ENCODE peak calls at places on chromosomes 12 and 14, in ten cellular contexts. K, G, B, Q, R, J, L, F, A and T are unnamed samples. For H3K4me1, the result is how much of the 10 kb centered on the place peaks cover.

GRCh38 chr14:49621114-49621881 is 699 bp downstream of the MGAT2 start:
- DNase-seq in K (peak), G (peak), B (no peak), Q (peak), R (peak), J (peak), L (peak), F (peak), A (peak), T (peak)

GRCh38 chr14:71586131-71586893 is 345.9 kb upstream of the RGS6 start:
- DNase-seq in K (no peak), G (peak), B (no peak), Q (no peak), R (no peak), J (no peak), L (no peak), F (no peak), A (peak), T (peak)

GRCh38 chr12:115871714-115872113 is 405.8 kb downstream of the MED13L start:
- DNase-seq in K (no peak), G (no peak), B (peak), Q (peak), R (no peak), J (no peak), L (no peak), F (no peak), A (no peak), T (no peak)

GRCh38 chr14:94164685-94165431 is 9.3 kb upstream of the PPP4R4 start:
- DNase-seq in K (no peak), G (no peak), B (no peak), Q (no peak), R (peak), J (no peak), L (no peak), F (no peak), A (peak), T (no peak)

GRCh38 chr14:93430319-93430801 is 379 bp upstream of the UNC79 start:
- DNase-seq in K (no peak), G (peak), B (no peak), Q (no peak), R (no peak), J (no peak), L (no peak), F (no peak), A (no peak), T (no peak)

GRCh38 chr14:85471156-85471555 is 58.8 kb upstream of the FLRT2 start:
- DNase-seq in K (no peak), G (no peak), B (no peak), Q (no peak), R (no peak), J (no peak), L (no peak), F (no peak), A (no peak), T (no peak)

GRCh38 chr14:61140872-61141271 is 140.3 kb downstream of the TMEM30B start:
- DNase-seq in K (no peak), G (no peak), B (no peak), Q (no peak), R (no peak), J (no peak), L (no peak), F (no peak), A (no peak), T (no peak)

GRCh38 chr12:95240556-95240955 is 22.9 kb downstream of the VEZT start:
- DNase-seq in K (no peak), G (no peak), B (no peak), Q (no peak), R (no peak), J (no peak), L (no peak), F (no peak), A (no peak), T (no peak)

GRCh38 chr12:26798013-26798412 is 35.0 kb downstream of the ITPR2 start:
- DNase-seq in K (no peak), G (no peak), B (no peak), Q (no peak), R (no peak), J (no peak), L (no peak), F (no peak), A (no peak), T (no peak)

GRCh38 chr14:59358105-59358504 is 107.1 kb downstream of the GPR135 start:
- DNase-seq in K (no peak), G (peak), B (peak), Q (no peak), R (no peak), J (peak), L (no peak), F (no peak), A (peak), T (peak)

GRCh38 chr12:81450920-81451739 is 308.0 kb downstream of the PPFIA2 start:
- DNase-seq in K (no peak), G (no peak), B (peak), Q (no peak), R (no peak), J (peak), L (no peak), F (no peak), A (no peak), T (peak)

GRCh38 chr14:38255408-38255672 is 553 bp downstream of the CLEC14A start:
- DNase-seq in K (peak), G (no peak), B (no peak), Q (no peak), R (no peak), J (no peak), L (peak), F (no peak), A (no peak), T (peak)

GRCh38 chr12:45235087-45236025 is 19.5 kb downstream of the ANO6 start:
- DNase-seq in K (no peak), G (peak), B (peak), Q (no peak), R (peak), J (peak), L (peak), F (no peak), A (no peak), T (peak)

GRCh38 chr12:45234134-45234865 is 18.4 kb downstream of the ANO6 start:
- DNase-seq in K (no peak), G (peak), B (peak), Q (no peak), R (peak), J (no peak), L (no peak), F (no peak), A (no peak), T (no peak)

GRCh38 chr12:45232146-45232731 is 16.3 kb downstream of the ANO6 start:
- DNase-seq in K (no peak), G (no peak), B (no peak), Q (no peak), R (no peak), J (no peak), L (no peak), F (no peak), A (no peak), T (no peak)

GRCh38 chr12:45231515-45232145 is 15.7 kb downstream of the ANO6 start:
- DNase-seq in K (no peak), G (no peak), B (peak), Q (no peak), R (no peak), J (no peak), L (no peak), F (no peak), A (no peak), T (no peak)

GRCh38 chr12:45232771-45233372 is 17.0 kb downstream of the ANO6 start:
- DNase-seq in K (no peak), G (peak), B (peak), Q (no peak), R (no peak), J (peak), L (no peak), F (peak), A (peak), T (no peak)
- H3K27ac ChIP-seq in K (no peak), G (peak), B (peak), Q (peak), R (no peak), J (peak), L (peak), F (peak), A (peak), T (peak)

GRCh38 chr12:108803428-108804105 is 53.8 kb downstream of the SSH1 start:
- DNase-seq in K (peak), G (peak), B (peak), Q (peak), R (peak), J (peak), L (peak), F (peak), A (peak), T (peak)
- H3K4me1 ChIP-seq in K (under half), G (under half), B (under half), Q (under half), R (under half), J (under half), L (under half), F (under half), A (half or more), T (under half)

GRCh38 chr14:73105050-73105449 is 31.3 kb upstream of the PSEN1 start:
- DNase-seq in K (no peak), G (no peak), B (no peak), Q (no peak), R (no peak), J (no peak), L (no peak), F (no peak), A (no peak), T (no peak)
- H3K27ac ChIP-seq in K (no peak), G (no peak), B (no peak), Q (no peak), R (no peak), J (no peak), L (no peak), F (no peak), A (no peak), T (no peak)

DNA sequence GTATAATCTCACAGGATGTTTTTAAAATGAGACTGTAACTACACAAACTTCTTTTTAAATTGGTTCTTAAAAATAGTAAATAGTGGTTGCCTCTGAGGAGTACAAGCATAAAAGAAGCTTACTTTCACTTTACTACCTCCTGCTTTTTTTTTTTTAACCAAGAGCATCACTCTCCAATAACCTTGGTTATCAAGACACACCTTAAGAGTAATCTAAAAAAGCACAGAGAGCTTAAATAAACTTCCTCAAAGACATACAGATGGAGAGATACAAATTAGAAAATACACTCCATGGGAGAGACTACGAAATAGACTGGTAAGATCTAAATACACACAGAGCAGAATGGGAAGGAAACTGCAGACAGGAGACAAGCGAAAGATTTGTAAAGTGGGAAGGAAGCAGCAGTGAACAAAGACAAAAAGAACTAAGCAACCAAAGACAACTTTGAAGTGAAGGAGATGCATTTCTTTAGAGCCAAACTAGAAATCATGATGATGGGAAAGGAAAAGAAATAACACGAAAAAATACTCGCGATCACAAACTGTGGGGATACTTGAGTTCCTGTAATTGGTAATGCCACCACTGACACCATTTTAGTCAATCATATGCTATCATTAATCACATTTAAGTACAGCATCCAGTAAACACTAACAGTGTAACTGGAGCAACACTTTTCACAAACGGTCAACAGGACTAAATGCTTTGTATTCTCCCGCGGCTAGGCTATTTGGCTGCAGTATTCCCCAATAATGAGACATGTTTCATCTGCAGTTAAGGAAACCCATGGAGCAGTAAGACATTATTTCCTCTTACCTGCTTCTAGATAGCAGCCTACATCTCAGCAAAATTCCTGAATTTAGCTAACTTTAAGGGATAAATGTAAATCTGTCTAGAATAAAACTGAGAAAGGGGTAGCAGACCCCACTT is 8.2 kb downstream of the SINHCAF start:
- DNase-seq in K (no peak), G (no peak), B (no peak), Q (no peak), R (no peak), J (no peak), L (no peak), F (no peak), A (no peak), T (no peak)
- H3K4me1 ChIP-seq in K (under half), G (under half), B (half or more), Q (under half), R (under half), J (under half), L (half or more), F (under half), A (under half), T (under half)

DNA sequence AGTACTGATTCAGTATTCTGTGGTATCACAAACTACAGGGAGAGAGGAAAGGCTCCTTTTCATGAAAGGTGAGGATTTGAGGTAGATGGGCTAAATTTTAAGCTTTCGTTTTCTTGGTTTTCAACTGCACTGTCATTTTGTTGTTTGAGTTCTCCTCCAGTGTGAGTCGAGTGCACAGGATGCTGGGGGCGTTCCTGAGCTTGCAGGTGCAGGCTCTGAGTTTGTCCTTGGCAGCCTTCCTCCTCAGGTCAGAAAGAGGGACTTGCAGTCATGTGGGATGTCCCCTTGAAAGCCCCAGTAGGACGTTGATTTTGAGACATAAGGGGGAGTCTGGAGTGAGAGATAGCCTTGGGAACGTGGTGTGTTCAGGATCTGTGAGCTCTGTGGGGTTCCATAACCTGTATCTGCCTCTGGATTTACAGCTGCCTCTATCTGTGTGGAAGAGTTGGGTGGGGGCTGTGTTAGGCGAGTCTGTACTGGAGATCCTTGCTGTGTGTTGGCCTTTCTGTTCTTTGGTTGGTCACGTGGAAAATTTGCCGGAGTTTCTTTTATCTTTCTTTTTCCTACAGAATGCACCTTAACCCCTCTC is 33.7 kb downstream of the ZNF664 start:
- DNase-seq in K (no peak), G (peak), B (no peak), Q (no peak), R (no peak), J (no peak), L (no peak), F (no peak), A (no peak), T (no peak)
- H3K27ac ChIP-seq in K (no peak), G (no peak), B (no peak), Q (no peak), R (no peak), J (no peak), L (no peak), F (no peak), A (no peak), T (no peak)

GRCh38 chr12:85963322-85963721 is 89.2 kb downstream of the NTS start:
- DNase-seq in K (no peak), G (no peak), B (no peak), Q (no peak), R (no peak), J (no peak), L (no peak), F (no peak), A (no peak), T (no peak)

GRCh38 chr12:85971800-85972199 is 97.7 kb downstream of the NTS start:
- DNase-seq in K (no peak), G (no peak), B (no peak), Q (no peak), R (no peak), J (no peak), L (no peak), F (no peak), A (no peak), T (no peak)

DNA sequence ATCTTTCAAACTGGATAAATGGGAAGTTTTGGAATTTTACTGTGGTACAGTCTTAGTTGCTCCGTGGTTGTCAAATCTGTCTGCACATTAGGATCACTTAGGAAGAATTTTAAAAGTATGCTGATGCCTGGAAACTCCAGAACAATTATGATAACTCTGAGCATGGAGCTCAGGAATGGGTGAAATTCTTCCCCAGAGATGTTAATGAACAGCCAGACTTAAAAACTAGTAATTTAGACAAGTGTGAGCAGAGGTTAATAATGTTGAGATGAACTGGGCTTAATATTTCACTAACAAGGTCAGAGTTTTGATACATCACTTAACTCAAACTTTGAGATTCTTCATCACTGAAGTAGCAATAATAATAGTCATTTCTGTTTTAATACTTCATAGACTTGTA is 94.5 kb downstream of the NTS start:
- DNase-seq in K (no peak), G (no peak), B (no peak), Q (no peak), R (no peak), J (no peak), L (no peak), F (no peak), A (no peak), T (no peak)
- H3K4me1 ChIP-seq in K (under half), G (under half), B (under half), Q (under half), R (under half), J (under half), L (under half), F (under half), A (under half), T (under half)

GRCh38 chr14:68399971-68400370 is 392.9 kb downstream of the ZFP36L1 start:
- DNase-seq in K (no peak), G (no peak), B (no peak), Q (no peak), R (no peak), J (no peak), L (no peak), F (no peak), A (no peak), T (no peak)

GRCh38 chr14:68401320-68401719 is 391.5 kb downstream of the ZFP36L1 start:
- DNase-seq in K (no peak), G (no peak), B (no peak), Q (no peak), R (no peak), J (no peak), L (no peak), F (no peak), A (no peak), T (no peak)

GRCh38 chr14:68402525-68403101 is 390.3 kb downstream of the ZFP36L1 start:
- DNase-seq in K (no peak), G (no peak), B (no peak), Q (no peak), R (no peak), J (no peak), L (no peak), F (no peak), A (no peak), T (no peak)

GRCh38 chr14:68403191-68403781 is 389.6 kb downstream of the ZFP36L1 start:
- DNase-seq in K (no peak), G (no peak), B (no peak), Q (no peak), R (no peak), J (no peak), L (no peak), F (no peak), A (no peak), T (no peak)

DNA sequence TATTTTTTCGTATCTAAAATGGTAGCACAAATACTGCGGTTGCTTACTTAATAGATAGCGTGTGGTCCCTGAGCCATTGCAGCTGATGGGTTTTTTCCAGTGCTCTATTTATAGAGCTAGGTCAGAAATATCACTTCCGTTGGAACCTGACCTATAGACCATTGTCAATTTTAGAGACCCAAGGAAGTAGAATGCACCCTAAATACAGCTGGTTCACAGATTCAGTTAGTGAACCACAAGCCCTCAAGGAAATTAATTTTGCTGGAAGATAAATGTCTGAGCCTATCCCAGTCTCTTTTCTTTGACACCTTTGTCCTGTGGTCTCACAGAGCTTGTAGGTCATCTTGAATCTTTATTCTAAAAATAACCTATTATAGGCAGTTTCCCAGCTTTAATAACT is 391.0 kb downstream of the ZFP36L1 start:
- DNase-seq in K (no peak), G (no peak), B (no peak), Q (no peak), R (no peak), J (no peak), L (no peak), F (no peak), A (no peak), T (no peak)
- H3K27ac ChIP-seq in K (peak), G (peak), B (no peak), Q (no peak), R (no peak), J (no peak), L (no peak), F (peak), A (peak), T (no peak)

GRCh38 chr14:89721330-89721729 is 233.2 kb downstream of the EFCAB11 start:
- DNase-seq in K (no peak), G (no peak), B (no peak), Q (no peak), R (no peak), J (no peak), L (no peak), F (no peak), A (no peak), T (no peak)
- H3K4me1 ChIP-seq in K (under half), G (under half), B (under half), Q (under half), R (under half), J (under half), L (under half), F (under half), A (under half), T (under half)